ENCODE peak calls at places on chromosomes 4 and X, in eight cellular contexts. O is ovary, A is cardiac muscle cell, P is body of pancreas, C is right lobe of liver, V is mesendoderm, I is breast epithelium, D is left ventricle myocardium inferior. R is an unnamed sample.

GRCh38 chrX:153582896-153583295 is 16.0 kb downstream of the CCNQ start:
- DNase-seq in A (no peak), V (no peak), I (no peak), O (no peak), C (no peak), P (no peak), D (peak; percentile 24), R (no peak)

GRCh38 chr4:182142146-182143085 is 100.8 kb upstream of the TENM3 start:
- DNase-seq in A (peak; percentile 44), D (no peak), I (no peak), O (no peak), C (no peak), P (no peak), V (peak; percentile 86), R (no peak)

GRCh38 chr4:55393461-55394320 is 2.1 kb upstream of the TMEM165 start:
- DNase-seq in P (no peak), I (no peak), A (no peak), O (no peak), D (no peak), C (no peak), V (no peak), R (no peak)

GRCh38 chr4:180059216-180059881 is 2183.9 kb upstream of the TENM3 start:
- DNase-seq in I (no peak), V (peak; percentile 59), A (peak; percentile 57), O (no peak), C (no peak), P (no peak), D (no peak), R (peak; percentile 58)

GRCh38 chr4:47662975-47663374 is 174.9 kb downstream of the CORIN start:
- DNase-seq in C (no peak), V (peak; percentile 40), A (peak; percentile 25), D (no peak), P (no peak), I (no peak), O (no peak), R (no peak)

GRCh38 chrX:10177620-10178019 is 20.8 kb downstream of the CLCN4 start:
- DNase-seq in O (no peak), C (no peak), I (no peak), A (no peak), D (no peak), P (no peak), V (no peak), R (no peak)

GRCh38 chrX:48520976-48521352 is 644 bp upstream of the EBP start:
- DNase-seq in O (no peak), P (no peak), A (no peak), C (no peak), V (peak; percentile 64), D (no peak), I (no peak), R (no peak)

GRCh38 chrX:82134378-82134777 is 932.5 kb downstream of the SH3BGRL start:
- DNase-seq in V (no peak), A (no peak), O (no peak), D (no peak), C (no peak), P (no peak), I (no peak), R (no peak)

GRCh38 chrX:106802063-106802387 is 448 bp upstream of the TBC1D8B start:
- DNase-seq in P (no peak), V (no peak), C (no peak), A (peak; percentile 18), O (no peak), I (no peak), D (no peak), R (no peak)

GRCh38 chr4:162149644-162150043 is 14.2 kb downstream of the FSTL5 start:
- DNase-seq in D (no peak), V (no peak), O (no peak), P (no peak), I (no peak), A (no peak), C (no peak), R (no peak)

GRCh38 chr4:128452415-128452814 is 164.8 kb upstream of the PGRMC2 start:
- DNase-seq in A (no peak), P (no peak), V (no peak), O (no peak), D (no peak), I (no peak), C (no peak), R (no peak)

DNA sequence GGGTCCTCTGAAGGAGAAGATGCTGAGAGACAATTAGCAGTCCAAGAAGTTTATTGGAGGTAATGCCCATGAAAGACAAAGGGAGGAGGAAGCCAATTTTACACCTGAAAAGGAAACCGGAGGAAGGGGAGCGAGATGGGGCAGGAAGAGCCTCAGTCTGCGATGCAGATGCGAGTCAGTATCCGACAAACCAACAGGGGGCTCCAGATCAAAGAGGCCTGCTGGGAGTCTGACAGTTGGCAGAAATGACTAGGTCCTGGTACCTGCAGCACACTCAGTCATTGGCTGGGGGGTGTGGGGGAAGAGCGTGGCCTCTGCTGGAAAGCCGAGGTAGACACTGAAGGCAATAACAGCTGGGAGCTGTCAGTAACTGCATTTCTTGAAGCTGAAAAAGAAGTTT is 231.1 kb upstream of the CENPE start:
- DNase-seq in D (no peak), P (no peak), V (peak; percentile 81), O (no peak), A (peak; percentile 14), C (no peak), I (no peak), R (no peak)
- H3K4me1 ChIP-seq in D (no peaks in the 10 kb centered on the region), P (peaks cover 10% of the 10 kb centered on the region), V (no peaks in the 10 kb centered on the region), O (no peaks in the 10 kb centered on the region), A (peaks cover 6% of the 10 kb centered on the region), C (peaks cover 6% of the 10 kb centered on the region), I (no peaks in the 10 kb centered on the region), R (no peaks in the 10 kb centered on the region)

DNA sequence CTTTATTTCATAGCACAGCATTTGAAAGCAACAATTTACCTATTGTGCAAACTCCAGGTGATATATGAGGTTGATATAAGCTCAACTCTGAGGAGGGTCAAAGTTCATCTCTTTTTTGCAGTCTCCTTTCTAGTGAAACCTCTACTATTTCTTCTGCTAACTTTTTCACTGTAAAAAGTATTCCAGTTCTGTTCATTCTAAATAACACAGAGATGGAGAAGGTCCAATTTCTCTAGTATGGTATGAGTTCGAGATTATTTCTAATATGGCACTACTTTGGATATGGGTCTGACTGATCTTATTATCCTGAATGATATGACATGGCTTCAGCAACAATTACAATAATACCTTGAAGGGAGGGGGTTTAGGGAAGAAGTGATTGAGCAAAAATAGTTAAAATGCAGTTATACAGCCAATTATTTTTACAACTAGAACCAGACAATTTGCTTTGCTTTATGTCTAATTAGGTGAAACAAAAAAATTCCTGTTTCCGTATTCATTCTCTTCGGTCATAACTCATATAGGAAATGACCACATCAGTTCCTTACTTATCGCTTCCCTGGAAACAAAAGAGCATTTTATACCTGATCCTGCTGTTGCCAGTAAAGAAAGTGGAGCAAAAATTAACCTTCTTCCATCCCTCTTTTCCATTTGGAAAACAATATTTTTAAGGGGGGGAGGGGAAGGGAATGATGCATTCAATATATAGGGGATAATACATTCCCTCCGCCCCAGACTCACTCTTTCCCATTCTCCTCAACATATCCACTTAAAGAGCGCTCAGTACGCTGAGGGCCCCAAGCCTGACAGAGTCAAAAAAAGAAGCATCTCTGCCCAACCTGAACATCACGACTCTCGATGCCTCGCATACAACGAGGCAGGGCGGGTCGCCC is 1.0 kb downstream of the TBC1D9 start:
- DNase-seq in O (no peak), V (no peak), P (no peak), D (no peak), I (no peak), A (no peak), C (no peak), R (no peak)
- H3K4me1 ChIP-seq in O (no peaks in the 10 kb centered on the region), V (peaks cover 3% of the 10 kb centered on the region), P (peaks cover 16% of the 10 kb centered on the region), D (peaks cover 61% of the 10 kb centered on the region), I (no peaks in the 10 kb centered on the region), A (peaks cover 7% of the 10 kb centered on the region), C (no peaks in the 10 kb centered on the region), R (no peaks in the 10 kb centered on the region)

DNA sequence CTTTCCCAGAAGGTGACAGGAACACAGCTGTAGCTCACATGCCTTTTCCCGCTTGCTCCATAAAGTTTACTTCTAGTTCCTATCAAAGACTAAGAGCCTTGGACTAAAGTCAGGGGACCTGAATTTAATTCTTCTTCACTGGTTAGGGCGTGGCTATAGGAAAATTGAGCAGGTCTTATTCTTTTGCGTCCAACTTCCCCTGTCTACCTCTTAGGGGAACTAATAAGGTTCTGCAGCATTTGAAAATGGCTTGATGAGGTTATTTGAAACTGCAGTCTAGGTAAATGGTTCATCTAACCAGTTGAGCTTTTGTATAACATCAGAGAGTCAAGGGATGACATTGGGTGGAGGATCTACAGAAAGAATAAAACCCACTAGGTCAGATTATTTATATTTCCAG is 2.6 kb downstream of the ARHGAP10 start:
- DNase-seq in O (no peak), V (no peak), A (no peak), D (no peak), C (no peak), I (no peak), P (no peak), R (no peak)
- H3K4me1 ChIP-seq in O (peaks cover 15% of the 10 kb centered on the region), V (no peaks in the 10 kb centered on the region), A (peaks cover 19% of the 10 kb centered on the region), D (peaks cover 80% of the 10 kb centered on the region), C (peaks cover 14% of the 10 kb centered on the region), I (no peaks in the 10 kb centered on the region), P (peaks cover 19% of the 10 kb centered on the region), R (peaks cover 9% of the 10 kb centered on the region)

GRCh38 chrX:13759152-13759718 is 24.7 kb downstream of the OFD1 start:
- DNase-seq in C (no peak), A (no peak), V (no peak), I (no peak), D (no peak), O (no peak), P (no peak), R (no peak)
- H3K4me1 ChIP-seq in C (no peaks in the 10 kb centered on the region), A (peaks cover 4% of the 10 kb centered on the region), V (no peaks in the 10 kb centered on the region), I (no peaks in the 10 kb centered on the region), D (peaks cover 8% of the 10 kb centered on the region), O (no peaks in the 10 kb centered on the region), P (peaks cover under 1% of the 10 kb centered on the region), R (peaks cover 5% of the 10 kb centered on the region)

DNA sequence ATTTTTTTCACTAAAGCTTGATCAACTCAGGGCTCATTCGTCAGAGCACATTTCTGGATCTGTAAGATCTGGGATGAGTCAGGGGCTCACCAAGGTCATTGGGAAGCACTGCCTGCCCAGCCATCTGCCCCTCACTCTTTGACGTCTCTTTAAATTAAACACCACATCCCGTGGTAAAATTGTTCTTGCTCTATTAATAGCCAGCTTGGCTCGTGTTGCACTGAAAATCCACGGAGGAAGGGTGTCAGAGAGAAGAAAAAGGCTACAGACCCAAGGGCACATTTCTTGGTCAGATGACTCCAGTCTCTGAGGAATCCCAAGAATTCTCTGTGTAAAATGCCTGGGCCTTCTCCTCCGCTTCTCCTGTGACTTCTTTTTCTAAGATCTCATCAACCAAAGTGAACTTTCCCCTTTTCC is 45.7 kb upstream of the GATB start:
- DNase-seq in I (no peak), A (peak; percentile 84), C (no peak), V (peak; percentile 83), O (no peak), P (no peak), D (no peak), R (no peak)
- H3K4me1 ChIP-seq in I (no peaks in the 10 kb centered on the region), A (peaks cover 30% of the 10 kb centered on the region), C (no peaks in the 10 kb centered on the region), V (peaks cover 5% of the 10 kb centered on the region), O (no peaks in the 10 kb centered on the region), P (no peaks in the 10 kb centered on the region), D (peaks cover 18% of the 10 kb centered on the region), R (no peaks in the 10 kb centered on the region)

R was measured in ascending aorta.